ENCODE peak calls at places on chromosome 7, in nine cellular contexts. One of them, this sample, is unnamed.

GRCh38 chr7:36129048-36129534 is 24.0 kb upstream of the EEPD1 start:
- DNase-seq in AG04450: no peak
- DNase-seq in fibroblast of the aortic adventitia: peak
- DNase-seq in CD8-positive, alpha-beta T cell: no peak
- DNase-seq in HL-60: no peak
- DNase-seq in right lobe of liver: no peak
- DNase-seq in tibial nerve: no peak
- DNase-seq in HCT116: no peak
- DNase-seq in GM12865: no peak
- DNase-seq in this sample: no peak

GRCh38 chr7:123397746-123398145 is 136.6 kb downstream of the IQUB start:
- DNase-seq in GM12865: no peak
- DNase-seq in HCT116: no peak
- DNase-seq in fibroblast of the aortic adventitia: no peak
- DNase-seq in tibial nerve: no peak
- DNase-seq in right lobe of liver: no peak
- DNase-seq in CD8-positive, alpha-beta T cell: no peak
- DNase-seq in HL-60: no peak
- DNase-seq in AG04450: no peak
- DNase-seq in this sample: no peak

GRCh38 chr7:136009488-136010079 is 32.4 kb upstream of the MTPN start:
- DNase-seq in AG04450: peak
- DNase-seq in GM12865: peak
- DNase-seq in tibial nerve: no peak
- DNase-seq in CD8-positive, alpha-beta T cell: no peak
- DNase-seq in HL-60: no peak
- DNase-seq in HCT116: peak
- DNase-seq in fibroblast of the aortic adventitia: peak
- DNase-seq in right lobe of liver: no peak
- DNase-seq in this sample: no peak

GRCh38 chr7:136868496-136869005 is at the start of gene CHRM2:
- DNase-seq in GM12865: no peak
- DNase-seq in AG04450: peak
- DNase-seq in HL-60: no peak
- DNase-seq in tibial nerve: no peak
- DNase-seq in right lobe of liver: no peak
- DNase-seq in HCT116: no peak
- DNase-seq in fibroblast of the aortic adventitia: peak
- DNase-seq in CD8-positive, alpha-beta T cell: no peak
- DNase-seq in this sample: no peak

GRCh38 chr7:69537691-69538090 is 60.6 kb upstream of the AUTS2 start:
- DNase-seq in HL-60: no peak
- DNase-seq in CD8-positive, alpha-beta T cell: no peak
- DNase-seq in HCT116: no peak
- DNase-seq in fibroblast of the aortic adventitia: no peak
- DNase-seq in right lobe of liver: no peak
- DNase-seq in tibial nerve: no peak
- DNase-seq in GM12865: no peak
- DNase-seq in AG04450: no peak
- DNase-seq in this sample: no peak

GRCh38 chr7:39746162-39746782 is 122.9 kb downstream of the RALA start:
- DNase-seq in HL-60: peak
- DNase-seq in tibial nerve: peak
- DNase-seq in right lobe of liver: peak
- DNase-seq in fibroblast of the aortic adventitia: peak
- DNase-seq in GM12865: peak
- DNase-seq in HCT116: peak
- DNase-seq in AG04450: peak
- DNase-seq in CD8-positive, alpha-beta T cell: peak
- DNase-seq in this sample: peak

GRCh38 chr7:45594780-45595535 is 20.8 kb downstream of the ADCY1 start:
- DNase-seq in fibroblast of the aortic adventitia: no peak
- DNase-seq in tibial nerve: no peak
- DNase-seq in HL-60: no peak
- DNase-seq in GM12865: no peak
- DNase-seq in HCT116: no peak
- DNase-seq in CD8-positive, alpha-beta T cell: no peak
- DNase-seq in right lobe of liver: no peak
- DNase-seq in AG04450: no peak
- DNase-seq in this sample: no peak

GRCh38 chr7:151435103-151435916 is 4.6 kb downstream of the CRYGN start:
- DNase-seq in GM12865: no peak
- DNase-seq in AG04450: no peak
- DNase-seq in HL-60: no peak
- DNase-seq in tibial nerve: no peak
- DNase-seq in CD8-positive, alpha-beta T cell: no peak
- DNase-seq in fibroblast of the aortic adventitia: no peak
- DNase-seq in HCT116: no peak
- DNase-seq in right lobe of liver: no peak
- DNase-seq in this sample: no peak

GRCh38 chr7:153382591-153383225 is 623.2 kb downstream of the ACTR3B start:
- DNase-seq in right lobe of liver: no peak
- DNase-seq in AG04450: no peak
- DNase-seq in HL-60: no peak
- DNase-seq in CD8-positive, alpha-beta T cell: no peak
- DNase-seq in HCT116: no peak
- DNase-seq in fibroblast of the aortic adventitia: no peak
- DNase-seq in GM12865: no peak
- DNase-seq in tibial nerve: no peak
- DNase-seq in this sample: no peak

GRCh38 chr7:128858380-128859231 is 4.0 kb upstream of the ATP6V1F start:
- DNase-seq in right lobe of liver: no peak
- DNase-seq in CD8-positive, alpha-beta T cell: no peak
- DNase-seq in HCT116: no peak
- DNase-seq in fibroblast of the aortic adventitia: peak
- DNase-seq in tibial nerve: peak
- DNase-seq in GM12865: no peak
- DNase-seq in HL-60: no peak
- DNase-seq in AG04450: no peak
- DNase-seq in this sample: no peak

GRCh38 chr7:99422625-99423024 is 13.9 kb downstream of the BUD31 start:
- DNase-seq in GM12865: no peak
- DNase-seq in fibroblast of the aortic adventitia: no peak
- DNase-seq in HCT116: no peak
- DNase-seq in right lobe of liver: no peak
- DNase-seq in tibial nerve: no peak
- DNase-seq in CD8-positive, alpha-beta T cell: no peak
- DNase-seq in HL-60: no peak
- DNase-seq in AG04450: no peak
- DNase-seq in this sample: no peak

GRCh38 chr7:157568785-157569584 is 232.2 kb downstream of the DNAJB6 start:
- DNase-seq in right lobe of liver: no peak
- DNase-seq in CD8-positive, alpha-beta T cell: peak
- DNase-seq in HL-60: no peak
- DNase-seq in GM12865: peak
- DNase-seq in fibroblast of the aortic adventitia: no peak
- DNase-seq in tibial nerve: no peak
- DNase-seq in AG04450: no peak
- DNase-seq in HCT116: no peak
- DNase-seq in this sample: peak

GRCh38 chr7:151341357-151342101 is at the start of gene NUB1:
- DNase-seq in CD8-positive, alpha-beta T cell: peak
- DNase-seq in tibial nerve: peak
- DNase-seq in right lobe of liver: peak
- DNase-seq in fibroblast of the aortic adventitia: peak
- DNase-seq in HCT116: peak
- DNase-seq in GM12865: peak
- DNase-seq in AG04450: peak
- DNase-seq in HL-60: peak
- DNase-seq in this sample: peak

GRCh38 chr7:37920619-37921339 is at the start of gene EPDR1:
- DNase-seq in AG04450: no peak
- DNase-seq in HL-60: no peak
- DNase-seq in fibroblast of the aortic adventitia: no peak
- DNase-seq in tibial nerve: peak
- DNase-seq in CD8-positive, alpha-beta T cell: peak
- DNase-seq in GM12865: peak
- DNase-seq in right lobe of liver: peak
- DNase-seq in HCT116: peak
- DNase-seq in this sample: no peak

GRCh38 chr7:46170792-46171191 is 249.7 kb upstream of the IGFBP3 start:
- DNase-seq in fibroblast of the aortic adventitia: no peak
- DNase-seq in right lobe of liver: no peak
- DNase-seq in HCT116: no peak
- DNase-seq in GM12865: no peak
- DNase-seq in tibial nerve: no peak
- DNase-seq in HL-60: no peak
- DNase-seq in CD8-positive, alpha-beta T cell: no peak
- DNase-seq in AG04450: no peak
- DNase-seq in this sample: no peak

GRCh38 chr7:2639994-2640830 is 8.4 kb downstream of the TTYH3 start:
- DNase-seq in right lobe of liver: no peak
- DNase-seq in CD8-positive, alpha-beta T cell: no peak
- DNase-seq in HL-60: no peak
- DNase-seq in HCT116: no peak
- DNase-seq in tibial nerve: no peak
- DNase-seq in GM12865: no peak
- DNase-seq in fibroblast of the aortic adventitia: no peak
- DNase-seq in AG04450: no peak
- DNase-seq in this sample: no peak
- H3K4me3 ChIP-seq in right lobe of liver: no peak
- H3K4me3 ChIP-seq in CD8-positive, alpha-beta T cell: no peak
- H3K4me3 ChIP-seq in HL-60: no peak
- H3K4me3 ChIP-seq in HCT116: no peak
- H3K4me3 ChIP-seq in tibial nerve: no peak
- H3K4me3 ChIP-seq in GM12865: no peak
- H3K4me3 ChIP-seq in fibroblast of the aortic adventitia: no peak
- H3K4me3 ChIP-seq in AG04450: no peak
- H3K4me3 ChIP-seq in this sample: no peak

DNA sequence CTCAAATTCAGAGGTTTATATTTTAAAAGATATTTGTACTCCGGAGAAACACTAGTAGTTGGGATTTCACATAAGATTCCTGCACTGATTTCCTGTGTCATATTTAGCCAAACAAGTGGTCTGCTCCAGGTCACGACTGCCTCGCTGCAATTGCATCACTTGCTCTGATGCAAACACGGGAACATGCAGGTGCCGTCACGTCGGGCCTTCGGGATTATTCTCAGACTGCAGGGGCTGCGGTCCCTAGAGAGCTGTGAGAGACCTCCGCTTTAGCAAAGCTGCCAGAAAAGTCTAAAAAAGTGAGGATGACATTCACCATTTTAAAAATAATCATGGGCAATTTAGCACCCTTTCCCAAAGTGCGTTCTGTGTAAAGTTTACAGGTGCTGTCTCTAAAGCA is 93.5 kb upstream of the DDC start:
- DNase-seq in GM12865: no peak
- DNase-seq in CD8-positive, alpha-beta T cell: no peak
- DNase-seq in HCT116: no peak
- DNase-seq in tibial nerve: no peak
- DNase-seq in AG04450: no peak
- DNase-seq in fibroblast of the aortic adventitia: no peak
- DNase-seq in right lobe of liver: peak
- DNase-seq in HL-60: no peak
- DNase-seq in this sample: no peak
- H3K4me3 ChIP-seq in GM12865: no peak
- H3K4me3 ChIP-seq in CD8-positive, alpha-beta T cell: no peak
- H3K4me3 ChIP-seq in HCT116: no peak
- H3K4me3 ChIP-seq in tibial nerve: no peak
- H3K4me3 ChIP-seq in AG04450: no peak
- H3K4me3 ChIP-seq in fibroblast of the aortic adventitia: no peak
- H3K4me3 ChIP-seq in right lobe of liver: no peak
- H3K4me3 ChIP-seq in HL-60: no peak
- H3K4me3 ChIP-seq in this sample: no peak

GRCh38 chr7:107147464-107148214 is 21.2 kb upstream of the HBP1 start:
- DNase-seq in CD8-positive, alpha-beta T cell: no peak
- DNase-seq in fibroblast of the aortic adventitia: peak
- DNase-seq in AG04450: no peak
- DNase-seq in HL-60: no peak
- DNase-seq in right lobe of liver: no peak
- DNase-seq in tibial nerve: no peak
- DNase-seq in GM12865: peak
- DNase-seq in HCT116: peak
- DNase-seq in this sample: no peak
- H3K4me3 ChIP-seq in CD8-positive, alpha-beta T cell: no peak
- H3K4me3 ChIP-seq in fibroblast of the aortic adventitia: no peak
- H3K4me3 ChIP-seq in AG04450: no peak
- H3K4me3 ChIP-seq in HL-60: no peak
- H3K4me3 ChIP-seq in right lobe of liver: no peak
- H3K4me3 ChIP-seq in tibial nerve: no peak
- H3K4me3 ChIP-seq in GM12865: no peak
- H3K4me3 ChIP-seq in HCT116: peak
- H3K4me3 ChIP-seq in this sample: no peak

GRCh38 chr7:82317257-82317721 is 126.3 kb downstream of the CACNA2D1 start:
- DNase-seq in AG04450: no peak
- DNase-seq in HCT116: no peak
- DNase-seq in fibroblast of the aortic adventitia: no peak
- DNase-seq in HL-60: no peak
- DNase-seq in right lobe of liver: no peak
- DNase-seq in CD8-positive, alpha-beta T cell: no peak
- DNase-seq in GM12865: no peak
- DNase-seq in tibial nerve: no peak
- DNase-seq in this sample: no peak
- H3K4me3 ChIP-seq in AG04450: no peak
- H3K4me3 ChIP-seq in HCT116: no peak
- H3K4me3 ChIP-seq in fibroblast of the aortic adventitia: no peak
- H3K4me3 ChIP-seq in HL-60: no peak
- H3K4me3 ChIP-seq in right lobe of liver: no peak
- H3K4me3 ChIP-seq in CD8-positive, alpha-beta T cell: no peak
- H3K4me3 ChIP-seq in GM12865: no peak
- H3K4me3 ChIP-seq in tibial nerve: no peak
- H3K4me3 ChIP-seq in this sample: no peak

This sample was measured in Peyer's patch.